ENCODE peak calls at places on chromosomes 2 and 18, in four cellular contexts. One of them, this sample, is unnamed.

GRCh38 chr18:26307161-26307773 is 81.0 kb downstream of the TAF4B start:
- DNase-seq in right cardiac atrium: no peak
- DNase-seq in A549: peak; percentile 68
- DNase-seq in hepatocyte: peak; percentile 73
- DNase-seq in this sample: no peak

GRCh38 chr18:77124452-77124922 is 8.1 kb downstream of the MBP start:
- DNase-seq in right cardiac atrium: no peak
- DNase-seq in A549: no peak
- DNase-seq in hepatocyte: no peak
- DNase-seq in this sample: peak; percentile 63

GRCh38 chr18:24590946-24591345 is 130.5 kb downstream of the HRH4 start:
- DNase-seq in hepatocyte: no peak
- DNase-seq in A549: no peak
- DNase-seq in right cardiac atrium: no peak
- DNase-seq in this sample: no peak

GRCh38 chr2:46340740-46341420 is 43.7 kb downstream of the EPAS1 start:
- DNase-seq in right cardiac atrium: no peak
- DNase-seq in hepatocyte: no peak
- DNase-seq in A549: no peak
- DNase-seq in this sample: no peak

GRCh38 chr18:56235061-56235772 is 403.2 kb downstream of the TXNL1 start:
- DNase-seq in A549: no peak
- DNase-seq in right cardiac atrium: no peak
- DNase-seq in hepatocyte: no peak
- DNase-seq in this sample: no peak

GRCh38 chr2:119142822-119143221 is 15.7 kb downstream of the C1QL2 start:
- DNase-seq in hepatocyte: no peak
- DNase-seq in A549: no peak
- DNase-seq in right cardiac atrium: no peak
- DNase-seq in this sample: no peak

GRCh38 chr2:101446869-101447268 is 28.0 kb downstream of the RFX8 start:
- DNase-seq in right cardiac atrium: no peak
- DNase-seq in A549: no peak
- DNase-seq in hepatocyte: no peak
- DNase-seq in this sample: no peak

GRCh38 chr2:41930807-41931566 is 116.8 kb upstream of the PKDCC start:
- DNase-seq in A549: peak; percentile 95
- DNase-seq in right cardiac atrium: peak; percentile 59
- DNase-seq in hepatocyte: no peak
- DNase-seq in this sample: no peak

GRCh38 chr18:6960656-6961055 is 156.9 kb downstream of the LAMA1 start:
- DNase-seq in A549: no peak
- DNase-seq in hepatocyte: no peak
- DNase-seq in right cardiac atrium: no peak
- DNase-seq in this sample: no peak

GRCh38 chr2:24892928-24893327 is 27.1 kb downstream of the ADCY3 start:
- DNase-seq in hepatocyte: no peak
- DNase-seq in right cardiac atrium: peak; percentile 60
- DNase-seq in A549: no peak
- DNase-seq in this sample: no peak

GRCh38 chr2:216548901-216549321 is 50.3 kb downstream of the RPL37A start:
- DNase-seq in hepatocyte: no peak
- DNase-seq in A549: no peak
- DNase-seq in right cardiac atrium: peak; percentile 35
- DNase-seq in this sample: peak; percentile 70

GRCh38 chr18:12657849-12658829 is at the start of gene SPIRE1:
- DNase-seq in hepatocyte: peak; percentile 85
- DNase-seq in right cardiac atrium: peak; percentile 81
- DNase-seq in A549: peak; percentile 53
- DNase-seq in this sample: peak; percentile 86

GRCh38 chr2:181810823-181811695 is 80.5 kb upstream of the ITPRID2 start:
- DNase-seq in hepatocyte: peak; percentile 56
- DNase-seq in right cardiac atrium: peak; percentile 26
- DNase-seq in A549: peak; percentile 86
- DNase-seq in this sample: no peak

GRCh38 chr2:180240774-180241173 is 233.7 kb upstream of the CWC22 start:
- DNase-seq in hepatocyte: peak; percentile 7
- DNase-seq in A549: peak; percentile 20
- DNase-seq in right cardiac atrium: no peak
- DNase-seq in this sample: no peak

GRCh38 chr18:44729631-44730101 is 49.0 kb downstream of the SETBP1 start:
- DNase-seq in A549: no peak
- DNase-seq in hepatocyte: peak; percentile 71
- DNase-seq in right cardiac atrium: no peak
- DNase-seq in this sample: no peak

GRCh38 chr18:44723973-44724778 is 43.5 kb downstream of the SETBP1 start:
- DNase-seq in A549: no peak
- DNase-seq in hepatocyte: no peak
- DNase-seq in right cardiac atrium: no peak
- DNase-seq in this sample: no peak

GRCh38 chr18:44727291-44727690 is 46.6 kb downstream of the SETBP1 start:
- DNase-seq in hepatocyte: no peak
- DNase-seq in A549: no peak
- DNase-seq in right cardiac atrium: no peak
- DNase-seq in this sample: no peak

GRCh38 chr18:44723366-44723765 is 42.7 kb downstream of the SETBP1 start:
- DNase-seq in right cardiac atrium: no peak
- DNase-seq in A549: no peak
- DNase-seq in hepatocyte: no peak
- DNase-seq in this sample: no peak

DNA sequence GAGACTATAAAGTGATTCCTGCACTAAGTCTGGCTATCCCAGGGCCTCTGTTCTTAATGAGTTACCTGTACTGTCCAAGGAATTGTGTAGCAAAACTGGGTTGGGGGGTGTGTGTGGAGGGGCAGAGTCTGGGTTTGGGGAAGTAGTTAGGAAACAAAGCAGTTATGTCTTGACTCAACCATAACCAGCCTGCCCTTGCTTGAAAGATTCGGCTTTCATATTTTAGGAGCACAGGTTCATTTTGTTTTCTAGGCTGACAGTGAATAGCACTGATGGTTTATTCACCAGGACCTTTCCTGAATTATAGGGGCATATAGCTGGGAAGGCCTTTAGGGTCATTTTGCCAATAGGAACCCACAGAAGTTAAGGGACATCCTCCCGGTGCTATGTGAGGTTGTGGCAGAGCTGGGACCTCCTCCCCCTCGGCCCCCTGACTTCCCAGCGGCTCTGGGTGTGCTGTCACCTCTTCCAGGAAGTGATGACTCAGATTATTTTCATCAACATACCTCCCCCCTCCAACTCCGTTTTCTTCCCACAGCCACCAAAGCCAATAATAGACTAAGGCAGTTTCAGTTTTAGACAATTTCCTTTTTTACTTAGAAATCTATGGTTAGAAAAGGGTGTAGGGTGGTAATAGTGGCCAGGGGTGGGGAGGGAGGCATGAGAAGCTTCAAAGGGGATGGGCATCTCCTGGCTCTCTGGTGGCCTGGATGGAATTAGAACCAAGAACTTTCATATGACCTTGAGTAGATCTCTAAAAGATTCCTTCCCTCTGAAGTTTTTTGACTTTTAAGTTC is 44.8 kb downstream of the SETBP1 start:
- DNase-seq in A549: no peak
- DNase-seq in hepatocyte: no peak
- DNase-seq in right cardiac atrium: peak; percentile 59
- DNase-seq in this sample: peak; percentile 76
- H3K4me3 ChIP-seq in A549: no peak overlapping the region
- H3K4me3 ChIP-seq in hepatocyte: no peak overlapping the region
- H3K4me3 ChIP-seq in right cardiac atrium: no peak overlapping the region
- H3K4me3 ChIP-seq in this sample: no peak overlapping the region

DNA sequence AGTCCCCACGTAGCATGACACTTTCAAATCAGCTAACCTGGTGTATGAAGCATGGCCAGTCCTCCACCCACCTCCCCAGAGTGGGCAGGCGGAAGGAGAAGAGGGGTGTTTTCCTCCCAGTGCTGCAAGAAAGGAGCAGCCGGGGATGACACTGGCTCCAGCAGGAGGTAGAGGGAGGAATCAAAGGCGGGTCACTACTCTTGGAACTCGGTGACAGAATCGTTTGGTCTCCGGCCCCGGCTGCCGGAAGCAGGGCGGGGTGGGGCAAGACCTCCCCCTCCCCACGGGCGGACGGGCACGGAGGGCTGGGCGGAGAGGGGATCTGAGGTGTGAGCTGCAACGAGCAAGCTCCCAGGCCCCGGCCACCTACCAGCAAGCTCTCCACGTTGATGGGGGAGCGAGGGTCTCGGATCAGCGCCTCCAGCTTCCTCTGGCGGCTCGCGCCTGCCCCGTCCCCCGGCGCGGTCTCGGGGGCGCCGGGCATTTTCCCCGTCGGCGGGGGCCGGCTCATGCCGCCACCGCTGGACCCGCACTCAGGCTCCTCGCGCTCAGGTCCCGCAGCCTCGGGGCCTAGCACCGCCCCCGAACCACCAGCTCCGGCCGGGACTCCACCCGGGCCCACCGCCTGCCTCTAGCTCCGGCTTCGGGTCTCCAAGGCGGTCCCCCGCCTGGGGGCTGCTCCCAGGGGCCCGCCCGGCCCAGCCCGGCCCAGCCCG is 652 bp downstream of the ROCK2 start:
- DNase-seq in hepatocyte: peak; percentile 63
- DNase-seq in right cardiac atrium: peak; percentile 62
- DNase-seq in A549: peak; percentile 68
- DNase-seq in this sample: peak; percentile 80
- H3K4me3 ChIP-seq in hepatocyte: peak overlapping the region; percentile 92
- H3K4me3 ChIP-seq in right cardiac atrium: peak overlapping the region; percentile 98
- H3K4me3 ChIP-seq in A549: peak overlapping the region; percentile 92
- H3K4me3 ChIP-seq in this sample: peak overlapping the region; percentile 88

GRCh38 chr18:58579561-58580047 is 49.3 kb downstream of the ALPK2 start:
- DNase-seq in right cardiac atrium: no peak
- DNase-seq in A549: peak; percentile 79
- DNase-seq in hepatocyte: no peak
- DNase-seq in this sample: no peak

GRCh38 chr18:58580078-58580477 is 48.8 kb downstream of the ALPK2 start:
- DNase-seq in right cardiac atrium: no peak
- DNase-seq in A549: peak; percentile 81
- DNase-seq in hepatocyte: no peak
- DNase-seq in this sample: no peak

GRCh38 chr18:58578835-58579560 is 49.9 kb downstream of the ALPK2 start:
- DNase-seq in right cardiac atrium: no peak
- DNase-seq in hepatocyte: peak; percentile 50
- DNase-seq in A549: peak; percentile 77
- DNase-seq in this sample: no peak

GRCh38 chr18:58576641-58577251 is 52.1 kb downstream of the ALPK2 start:
- DNase-seq in right cardiac atrium: no peak
- DNase-seq in A549: no peak
- DNase-seq in hepatocyte: no peak
- DNase-seq in this sample: no peak

DNA sequence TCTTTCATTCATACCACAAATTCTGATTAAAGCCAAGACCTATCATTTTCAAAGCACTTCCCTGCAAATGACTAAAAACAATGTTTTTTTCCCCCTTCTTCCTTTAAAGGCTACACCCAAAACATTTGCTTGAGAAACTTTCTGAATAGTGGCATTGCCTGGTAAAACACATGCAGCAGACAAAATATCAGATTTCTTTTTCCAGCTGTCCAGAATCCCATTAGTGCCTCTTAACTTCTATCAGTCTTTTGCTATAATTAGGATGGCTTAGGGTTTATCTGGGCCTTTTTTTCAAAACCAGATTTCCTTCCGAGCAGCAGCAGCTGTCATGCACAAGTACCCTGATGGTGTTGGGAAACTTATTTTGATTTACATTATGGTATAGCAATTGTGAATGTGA is 50.6 kb downstream of the ALPK2 start:
- DNase-seq in right cardiac atrium: no peak
- DNase-seq in A549: no peak
- DNase-seq in hepatocyte: no peak
- DNase-seq in this sample: no peak
- H3K4me3 ChIP-seq in right cardiac atrium: no peak overlapping the region
- H3K4me3 ChIP-seq in A549: peak overlapping the region; percentile 58
- H3K4me3 ChIP-seq in hepatocyte: no peak overlapping the region
- H3K4me3 ChIP-seq in this sample: no peak overlapping the region

GRCh38 chr2:177763532-177764265 is 308.9 kb downstream of the PDE11A start:
- DNase-seq in right cardiac atrium: peak; percentile 76
- DNase-seq in A549: peak; percentile 72
- DNase-seq in hepatocyte: peak; percentile 89
- DNase-seq in this sample: peak; percentile 77
- H3K4me3 ChIP-seq in right cardiac atrium: no peak overlapping the region
- H3K4me3 ChIP-seq in A549: no peak overlapping the region
- H3K4me3 ChIP-seq in hepatocyte: no peak overlapping the region
- H3K4me3 ChIP-seq in this sample: no peak overlapping the region

DNA sequence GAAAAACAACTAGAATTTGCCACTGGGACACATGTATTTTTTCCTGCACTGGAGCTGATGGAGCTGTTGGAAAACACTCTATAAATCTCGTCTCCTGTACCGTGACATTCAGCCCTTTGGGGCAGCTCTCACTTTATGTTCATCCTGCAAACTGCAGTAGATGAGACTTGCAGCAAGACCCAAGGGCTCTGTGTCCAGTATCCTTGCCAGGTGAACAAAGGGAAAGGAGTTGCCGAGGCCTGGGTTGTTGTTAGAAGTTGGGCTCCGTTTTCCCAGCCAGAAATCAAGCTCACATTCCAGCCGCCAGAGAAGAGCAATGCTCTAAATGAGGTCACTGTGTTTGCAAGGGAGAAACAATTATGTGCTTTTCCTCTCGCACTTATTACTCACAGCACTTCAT is 285.1 kb downstream of the SLC4A3 start:
- DNase-seq in A549: no peak
- DNase-seq in hepatocyte: peak; percentile 39
- DNase-seq in right cardiac atrium: no peak
- DNase-seq in this sample: peak; percentile 69
- H3K4me3 ChIP-seq in A549: no peak overlapping the region
- H3K4me3 ChIP-seq in hepatocyte: no peak overlapping the region
- H3K4me3 ChIP-seq in right cardiac atrium: no peak overlapping the region
- H3K4me3 ChIP-seq in this sample: no peak overlapping the region

GRCh38 chr2:232634319-232635150 is 1.1 kb downstream of the EFHD1 start:
- DNase-seq in right cardiac atrium: peak; percentile 26
- DNase-seq in A549: no peak
- DNase-seq in hepatocyte: no peak
- DNase-seq in this sample: no peak
- H3K4me3 ChIP-seq in right cardiac atrium: peak overlapping the region; percentile 88
- H3K4me3 ChIP-seq in A549: peak overlapping the region; percentile 61
- H3K4me3 ChIP-seq in hepatocyte: peak overlapping the region; percentile 51
- H3K4me3 ChIP-seq in this sample: peak overlapping the region; percentile 34

GRCh38 chr18:48872234-48873145 is 78.3 kb downstream of the SMAD7 start:
- DNase-seq in hepatocyte: no peak
- DNase-seq in A549: no peak
- DNase-seq in right cardiac atrium: no peak
- DNase-seq in this sample: no peak
- H3K4me3 ChIP-seq in hepatocyte: no peak overlapping the region
- H3K4me3 ChIP-seq in A549: no peak overlapping the region
- H3K4me3 ChIP-seq in right cardiac atrium: no peak overlapping the region
- H3K4me3 ChIP-seq in this sample: no peak overlapping the region

This sample was measured in sigmoid colon.